ENCODE peak calls at places on chromosome 14, in eight cellular contexts. J is head of caudate nucleus; H is GM04503; X is uterus; S is naive B cell; U is activated CD8-positive, alpha-beta memory T cell treated with anti-CD3 and anti-CD28 coated beads, Interleukin-2, amount 10 ng/mL, durations not matched to agents 7 days and 5 days; A is activated CD4-positive, alpha-beta T cell treated with anti-CD3 and anti-CD28 coated beads, Interleukin-2, amount 50 U/mL, for 4 hours; Y is Ammon's horn. T is an unnamed sample.
A peak's percentile ranks its signal among the peaks of the same experiment; 100 is the strongest.

GRCh38 chr14:34770901-34771300 is 56.5 kb upstream of the CFL2 start:
- DNase-seq in X (no peak), A (no peak), J (no peak), H (no peak), S (no peak), Y (no peak), U (no peak), T (no peak)

GRCh38 chr14:56487761-56488160 is 91.8 kb upstream of the TMEM260 start:
- DNase-seq in S (no peak), H (no peak), J (no peak), U (no peak), X (no peak), A (no peak), Y (no peak), T (peak; percentile 14)

GRCh38 chr14:55802986-55803431 is 223.0 kb downstream of the KTN1 start:
- DNase-seq in X (no peak), S (no peak), Y (no peak), J (no peak), A (no peak), U (no peak), H (no peak), T (no peak)

GRCh38 chr14:59187802-59188460 is 536 bp upstream of the DAAM1 start:
- DNase-seq in H (no peak), S (no peak), A (peak; percentile 8), X (peak; percentile 43), U (peak; percentile 67), J (peak; percentile 21), Y (no peak), T (no peak)

GRCh38 chr14:71687115-71687836 is 245.0 kb upstream of the RGS6 start:
- DNase-seq in Y (no peak), A (no peak), U (no peak), X (no peak), S (no peak), H (no peak), J (no peak), T (no peak)

GRCh38 chr14:101223561-101224162 is 320.1 kb upstream of the RTL1 start:
- DNase-seq in A (no peak), S (no peak), H (no peak), J (no peak), X (no peak), Y (peak; percentile 1), U (peak; percentile 31), T (no peak)

GRCh38 chr14:39107624-39108023 is 4.6 kb upstream of the SEC23A start:
- DNase-seq in A (no peak), Y (no peak), S (no peak), U (no peak), J (no peak), X (no peak), H (no peak), T (no peak)

GRCh38 chr14:51342226-51342625 is 102.2 kb downstream of the TMX1 start:
- DNase-seq in J (no peak), A (no peak), H (no peak), S (no peak), U (no peak), X (no peak), Y (no peak), T (no peak)

GRCh38 chr14:80211143-80212024 is at the start of gene DIO2:
- DNase-seq in J (peak; percentile 48), H (peak; percentile 18), Y (peak; percentile 83), A (no peak), S (no peak), U (no peak), X (no peak), T (no peak)

GRCh38 chr14:24439830-24440605 is 2.6 kb downstream of the SDR39U1 start:
- DNase-seq in H (no peak), J (no peak), S (no peak), U (no peak), X (no peak), Y (no peak), A (no peak), T (no peak)

GRCh38 chr14:72619071-72619710 is 274.7 kb downstream of the DPF3 start:
- DNase-seq in U (peak; percentile 33), S (no peak), H (no peak), Y (no peak), X (no peak), J (no peak), A (no peak), T (no peak)

GRCh38 chr14:81311816-81312215 is 88.3 kb downstream of the STON2 start:
- DNase-seq in H (no peak), J (no peak), S (no peak), Y (peak; percentile 27), X (no peak), A (no peak), U (no peak), T (no peak)

GRCh38 chr14:69956970-69957369 is 77.8 kb downstream of the SMOC1 start:
- DNase-seq in U (no peak), A (no peak), J (no peak), H (no peak), Y (peak; percentile 78), X (no peak), S (no peak), T (no peak)

GRCh38 chr14:34329281-34329680 is 132.8 kb downstream of the SPTSSA start:
- DNase-seq in U (no peak), X (no peak), A (no peak), H (no peak), J (no peak), S (no peak), Y (no peak), T (no peak)

GRCh38 chr14:82070040-82070439 is 536.4 kb upstream of the SEL1L start:
- DNase-seq in X (no peak), H (no peak), U (no peak), S (no peak), A (no peak), J (no peak), Y (no peak), T (no peak)

GRCh38 chr14:32724864-32725550 is 213.7 kb upstream of the NPAS3 start:
- DNase-seq in Y (peak; percentile 38), U (no peak), S (no peak), X (no peak), A (no peak), J (no peak), H (peak; percentile 68), T (peak; percentile 66)

GRCh38 chr14:64507376-64508156 is 3.0 kb downstream of the ZBTB1 start:
- DNase-seq in J (no peak), A (peak; percentile 42), X (no peak), Y (no peak), S (no peak), H (no peak), U (no peak), T (no peak)

GRCh38 chr14:63174760-63175191 is 29.5 kb upstream of the RHOJ start:
- DNase-seq in H (no peak), U (no peak), J (no peak), Y (peak; percentile 46), X (peak; percentile 49), A (no peak), S (no peak), T (no peak)

GRCh38 chr14:75604979-75605825 is 26.8 kb downstream of the FLVCR2 start:
- DNase-seq in U (no peak), Y (peak; percentile 17), A (no peak), X (no peak), S (no peak), J (no peak), H (no peak), T (no peak)

GRCh38 chr14:101476258-101476930 is 84.9 kb upstream of the DIO3 start:
- DNase-seq in S (no peak), H (no peak), A (no peak), Y (no peak), U (no peak), J (no peak), X (no peak), T (no peak)

GRCh38 chr14:90330203-90331196 is 1.2 kb downstream of the NRDE2 start:
- DNase-seq in X (no peak), S (no peak), Y (no peak), H (no peak), U (no peak), A (no peak), J (no peak), T (no peak)

GRCh38 chr14:44449694-44450093 is 57.4 kb downstream of the FSCB start:
- DNase-seq in A (no peak), X (no peak), U (no peak), H (no peak), Y (no peak), S (no peak), J (no peak), T (no peak)

GRCh38 chr14:63632932-63633514 is 8.6 kb downstream of the WDR89 start:
- DNase-seq in S (peak; percentile 32), H (no peak), J (no peak), X (no peak), A (no peak), Y (no peak), U (no peak), T (no peak)

T was measured in AG04449.